ENCODE peak calls at places on chromosomes 6 and 20, in ten cellular contexts. One of them, this sample, is unnamed.

GRCh38 chr20:21353236-21353635 is 44.1 kb downstream of the NKX2-4 start:
- DNase-seq in uterus: no peak
- DNase-seq in upper lobe of left lung: no peak
- DNase-seq in brain microvascular endothelial cell: no peak
- DNase-seq in IMR-90: peak; percentile 78
- DNase-seq in foreskin fibroblast: no peak
- DNase-seq in cardiac fibroblast: peak; percentile 80
- DNase-seq in mucosa of descending colon: no peak
- DNase-seq in osteocyte: no peak
- DNase-seq in AG10803: peak; percentile 46
- DNase-seq in this sample: no peak

GRCh38 chr6:4294636-4295035 is 159.3 kb upstream of the ECI2 start:
- DNase-seq in uterus: no peak
- DNase-seq in upper lobe of left lung: peak; percentile 58
- DNase-seq in brain microvascular endothelial cell: no peak
- DNase-seq in IMR-90: no peak
- DNase-seq in foreskin fibroblast: no peak
- DNase-seq in cardiac fibroblast: no peak
- DNase-seq in mucosa of descending colon: no peak
- DNase-seq in osteocyte: peak; percentile 70
- DNase-seq in AG10803: no peak
- DNase-seq in this sample: no peak

GRCh38 chr6:158775832-158776231 is 43.3 kb downstream of the EZR start:
- DNase-seq in uterus: no peak
- DNase-seq in upper lobe of left lung: no peak
- DNase-seq in brain microvascular endothelial cell: no peak
- DNase-seq in IMR-90: no peak
- DNase-seq in foreskin fibroblast: no peak
- DNase-seq in cardiac fibroblast: no peak
- DNase-seq in mucosa of descending colon: peak; percentile 10
- DNase-seq in osteocyte: no peak
- DNase-seq in AG10803: no peak
- DNase-seq in this sample: no peak

GRCh38 chr20:17533396-17533795 is 2.2 kb upstream of the BFSP1 start:
- DNase-seq in uterus: no peak
- DNase-seq in upper lobe of left lung: no peak
- DNase-seq in brain microvascular endothelial cell: peak; percentile 45
- DNase-seq in IMR-90: peak; percentile 60
- DNase-seq in foreskin fibroblast: peak; percentile 38
- DNase-seq in cardiac fibroblast: peak; percentile 75
- DNase-seq in mucosa of descending colon: no peak
- DNase-seq in osteocyte: no peak
- DNase-seq in AG10803: peak; percentile 66
- DNase-seq in this sample: peak; percentile 71

GRCh38 chr6:34059914-34060313 is 86.0 kb downstream of the GRM4 start:
- DNase-seq in uterus: no peak
- DNase-seq in upper lobe of left lung: no peak
- DNase-seq in brain microvascular endothelial cell: no peak
- DNase-seq in IMR-90: no peak
- DNase-seq in foreskin fibroblast: no peak
- DNase-seq in cardiac fibroblast: no peak
- DNase-seq in mucosa of descending colon: no peak
- DNase-seq in osteocyte: no peak
- DNase-seq in AG10803: no peak
- DNase-seq in this sample: no peak

GRCh38 chr20:17969884-17970409 is 1.1 kb downstream of the MGME1 start:
- DNase-seq in uterus: no peak
- DNase-seq in upper lobe of left lung: no peak
- DNase-seq in brain microvascular endothelial cell: peak; percentile 61
- DNase-seq in IMR-90: peak; percentile 70
- DNase-seq in foreskin fibroblast: peak; percentile 70
- DNase-seq in cardiac fibroblast: peak; percentile 80
- DNase-seq in mucosa of descending colon: no peak
- DNase-seq in osteocyte: no peak
- DNase-seq in AG10803: peak; percentile 57
- DNase-seq in this sample: peak; percentile 51

GRCh38 chr6:70394518-70395300 is 18.6 kb upstream of the FAM135A start:
- DNase-seq in uterus: no peak
- DNase-seq in upper lobe of left lung: no peak
- DNase-seq in brain microvascular endothelial cell: no peak
- DNase-seq in IMR-90: no peak
- DNase-seq in foreskin fibroblast: no peak
- DNase-seq in cardiac fibroblast: no peak
- DNase-seq in mucosa of descending colon: no peak
- DNase-seq in osteocyte: no peak
- DNase-seq in AG10803: no peak
- DNase-seq in this sample: no peak

GRCh38 chr6:168120390-168121307 is 41.6 kb upstream of the FRMD1 start:
- DNase-seq in uterus: no peak
- DNase-seq in upper lobe of left lung: peak; percentile 56
- DNase-seq in brain microvascular endothelial cell: no peak
- DNase-seq in IMR-90: no peak
- DNase-seq in foreskin fibroblast: no peak
- DNase-seq in cardiac fibroblast: no peak
- DNase-seq in mucosa of descending colon: no peak
- DNase-seq in osteocyte: peak; percentile 74
- DNase-seq in AG10803: no peak
- DNase-seq in this sample: no peak

GRCh38 chr6:137373296-137373695 is 120.9 kb downstream of the OLIG3 start:
- DNase-seq in uterus: no peak
- DNase-seq in upper lobe of left lung: no peak
- DNase-seq in brain microvascular endothelial cell: no peak
- DNase-seq in IMR-90: no peak
- DNase-seq in foreskin fibroblast: no peak
- DNase-seq in cardiac fibroblast: no peak
- DNase-seq in mucosa of descending colon: no peak
- DNase-seq in osteocyte: no peak
- DNase-seq in AG10803: no peak
- DNase-seq in this sample: no peak

GRCh38 chr6:89347825-89348224 is 4.7 kb downstream of the UBE2J1 start:
- DNase-seq in uterus: no peak
- DNase-seq in upper lobe of left lung: no peak
- DNase-seq in brain microvascular endothelial cell: no peak
- DNase-seq in IMR-90: peak; percentile 16
- DNase-seq in foreskin fibroblast: no peak
- DNase-seq in cardiac fibroblast: peak; percentile 49
- DNase-seq in mucosa of descending colon: no peak
- DNase-seq in osteocyte: no peak
- DNase-seq in AG10803: no peak
- DNase-seq in this sample: no peak

GRCh38 chr6:129844118-129844891 is 16.8 kb downstream of the TMEM244 start:
- DNase-seq in uterus: no peak
- DNase-seq in upper lobe of left lung: no peak
- DNase-seq in brain microvascular endothelial cell: peak; percentile 27
- DNase-seq in IMR-90: peak; percentile 89
- DNase-seq in foreskin fibroblast: peak; percentile 76
- DNase-seq in cardiac fibroblast: peak; percentile 64
- DNase-seq in mucosa of descending colon: no peak
- DNase-seq in osteocyte: no peak
- DNase-seq in AG10803: peak; percentile 66
- DNase-seq in this sample: peak; percentile 72

GRCh38 chr6:116462516-116462915 is 1.3 kb downstream of the CALHM6 start:
- DNase-seq in uterus: no peak
- DNase-seq in upper lobe of left lung: no peak
- DNase-seq in brain microvascular endothelial cell: no peak
- DNase-seq in IMR-90: no peak
- DNase-seq in foreskin fibroblast: no peak
- DNase-seq in cardiac fibroblast: no peak
- DNase-seq in mucosa of descending colon: no peak
- DNase-seq in osteocyte: no peak
- DNase-seq in AG10803: no peak
- DNase-seq in this sample: no peak

GRCh38 chr6:162864901-162865300 is 137.1 kb downstream of the PACRG start:
- DNase-seq in uterus: no peak
- DNase-seq in upper lobe of left lung: no peak
- DNase-seq in brain microvascular endothelial cell: no peak
- DNase-seq in IMR-90: no peak
- DNase-seq in foreskin fibroblast: no peak
- DNase-seq in cardiac fibroblast: no peak
- DNase-seq in mucosa of descending colon: no peak
- DNase-seq in osteocyte: no peak
- DNase-seq in AG10803: peak; percentile 39
- DNase-seq in this sample: no peak

GRCh38 chr6:25250878-25251277 is 28.3 kb upstream of the CARMIL1 start:
- DNase-seq in uterus: no peak
- DNase-seq in upper lobe of left lung: no peak
- DNase-seq in brain microvascular endothelial cell: peak; percentile 33
- DNase-seq in IMR-90: peak; percentile 46
- DNase-seq in foreskin fibroblast: peak; percentile 34
- DNase-seq in cardiac fibroblast: peak; percentile 54
- DNase-seq in mucosa of descending colon: no peak
- DNase-seq in osteocyte: no peak
- DNase-seq in AG10803: peak; percentile 58
- DNase-seq in this sample: peak; percentile 81

DNA sequence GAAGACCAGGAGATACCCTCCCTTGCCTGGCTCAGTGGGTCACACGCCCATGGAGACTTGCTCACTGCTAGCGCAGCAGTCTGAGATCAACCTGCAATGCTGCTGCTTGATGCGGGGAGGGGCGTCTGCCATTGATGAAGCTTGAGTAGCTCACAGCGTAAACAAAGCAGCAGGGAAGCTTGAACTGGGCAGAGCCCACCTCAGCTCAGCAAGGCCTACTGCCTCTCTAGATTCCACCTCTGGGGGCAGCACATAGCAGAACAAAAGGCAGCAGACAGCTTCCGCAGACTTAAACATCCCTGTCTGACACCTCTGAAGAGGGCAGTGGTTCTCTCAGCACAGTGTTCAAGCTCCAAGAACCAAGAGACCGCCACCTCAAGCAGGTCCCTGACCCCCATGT is 271.3 kb downstream of the ESR1 start:
- DNase-seq in uterus: no peak
- DNase-seq in upper lobe of left lung: no peak
- DNase-seq in brain microvascular endothelial cell: no peak
- DNase-seq in IMR-90: no peak
- DNase-seq in foreskin fibroblast: no peak
- DNase-seq in cardiac fibroblast: no peak
- DNase-seq in mucosa of descending colon: no peak
- DNase-seq in osteocyte: no peak
- DNase-seq in AG10803: no peak
- DNase-seq in this sample: no peak
- TF ChIP-seq CTCF in uterus: no peak
- TF ChIP-seq CTCF in upper lobe of left lung: no peak
- TF ChIP-seq CTCF in brain microvascular endothelial cell: peak; percentile 23
- TF ChIP-seq CTCF in IMR-90: no peak
- TF ChIP-seq CTCF in foreskin fibroblast: no peak
- TF ChIP-seq CTCF in cardiac fibroblast: no peak
- TF ChIP-seq CTCF in mucosa of descending colon: no peak
- TF ChIP-seq CTCF in osteocyte: no peak
- TF ChIP-seq CTCF in AG10803: no peak
- TF ChIP-seq CTCF in this sample: no peak

DNA sequence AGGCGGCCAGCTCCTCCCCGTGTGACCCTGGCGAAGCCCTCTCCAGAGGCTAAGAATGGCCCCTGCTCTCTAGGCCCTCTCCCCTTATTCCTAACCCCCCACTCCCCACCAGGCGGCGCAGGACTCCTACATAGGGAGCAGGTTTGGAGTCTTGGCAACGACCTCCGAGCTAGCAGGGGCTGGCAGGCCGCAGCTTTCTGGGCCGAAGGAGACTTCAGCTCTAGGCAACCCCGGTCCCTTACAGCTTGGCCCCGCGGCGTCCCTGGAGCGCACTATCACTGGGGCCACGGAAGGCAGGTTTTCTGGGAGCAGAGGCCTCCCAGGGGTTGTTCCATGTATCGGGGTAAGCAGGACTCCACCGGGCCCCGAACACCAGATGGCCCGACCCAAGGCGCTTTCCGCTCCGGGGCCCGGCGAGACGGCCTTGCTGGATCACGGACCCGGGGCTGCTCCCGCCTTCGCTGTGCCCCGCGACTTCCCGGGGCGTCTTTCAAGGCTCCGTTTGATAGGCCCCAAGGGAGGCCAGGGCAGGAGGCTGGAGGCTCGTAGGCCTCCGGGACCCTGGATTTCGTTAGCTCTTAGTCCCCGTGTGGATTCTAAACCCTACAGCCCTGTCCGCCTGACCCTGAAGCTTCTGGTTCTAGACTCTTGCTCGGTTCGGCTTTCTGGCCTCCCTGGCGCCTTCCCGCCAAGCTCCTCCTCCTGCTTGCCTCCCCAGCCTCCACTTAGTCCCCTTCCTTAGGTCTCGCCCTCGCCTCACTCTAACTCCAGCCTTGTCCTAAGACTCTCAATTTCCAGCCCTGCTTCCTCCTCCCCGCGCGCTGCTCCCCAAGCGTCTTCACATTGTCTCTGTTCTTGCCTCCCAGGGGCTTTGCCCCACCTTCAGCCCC is 1.9 kb downstream of the SLC32A1 start:
- DNase-seq in uterus: peak; percentile 39
- DNase-seq in upper lobe of left lung: peak; percentile 75
- DNase-seq in brain microvascular endothelial cell: no peak
- DNase-seq in IMR-90: peak; percentile 11
- DNase-seq in foreskin fibroblast: no peak
- DNase-seq in cardiac fibroblast: no peak
- DNase-seq in mucosa of descending colon: peak; percentile 45
- DNase-seq in osteocyte: no peak
- DNase-seq in AG10803: peak; percentile 8
- DNase-seq in this sample: peak; percentile 43
- TF ChIP-seq CTCF in uterus: no peak
- TF ChIP-seq CTCF in upper lobe of left lung: no peak
- TF ChIP-seq CTCF in brain microvascular endothelial cell: peak; percentile 72
- TF ChIP-seq CTCF in IMR-90: peak; percentile 34
- TF ChIP-seq CTCF in foreskin fibroblast: peak; percentile 21
- TF ChIP-seq CTCF in cardiac fibroblast: peak; percentile 53
- TF ChIP-seq CTCF in mucosa of descending colon: no peak
- TF ChIP-seq CTCF in osteocyte: peak; percentile 32
- TF ChIP-seq CTCF in AG10803: peak; percentile 32
- TF ChIP-seq CTCF in this sample: peak; percentile 22

DNA sequence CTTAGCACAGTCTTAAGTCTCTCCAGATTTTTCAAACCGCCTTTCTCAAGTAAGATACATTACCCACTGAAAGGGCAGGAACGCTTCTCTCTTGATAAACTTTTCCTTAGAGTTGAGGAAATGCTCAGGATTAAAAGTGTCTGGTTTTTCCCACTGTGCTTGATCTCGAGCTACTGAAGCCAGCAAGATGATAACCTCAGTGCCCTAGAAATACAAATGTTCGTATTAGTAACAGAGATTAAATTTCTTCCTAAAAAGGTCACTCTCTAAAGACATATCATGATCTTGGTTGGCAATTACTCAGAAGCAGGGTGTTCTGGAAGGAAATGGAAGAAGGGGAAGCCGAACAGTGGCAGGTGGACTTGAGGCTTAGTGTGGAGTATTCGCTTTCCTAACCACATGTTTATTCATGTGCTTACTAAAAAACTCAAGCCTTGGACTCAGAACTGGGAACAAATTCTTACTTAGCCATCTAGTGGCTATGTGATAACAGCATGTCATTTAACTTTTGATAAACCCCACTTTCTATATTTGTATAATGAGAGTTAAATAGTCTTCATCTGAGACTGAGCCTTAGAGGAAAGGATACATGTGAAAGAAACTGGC is 20.1 kb downstream of the C6orf141 start:
- DNase-seq in uterus: no peak
- DNase-seq in upper lobe of left lung: no peak
- DNase-seq in brain microvascular endothelial cell: no peak
- DNase-seq in IMR-90: peak; percentile 1
- DNase-seq in foreskin fibroblast: peak; percentile 13
- DNase-seq in cardiac fibroblast: peak; percentile 27
- DNase-seq in mucosa of descending colon: no peak
- DNase-seq in osteocyte: no peak
- DNase-seq in AG10803: no peak
- DNase-seq in this sample: peak; percentile 30
- TF ChIP-seq CTCF in uterus: no peak
- TF ChIP-seq CTCF in upper lobe of left lung: no peak
- TF ChIP-seq CTCF in brain microvascular endothelial cell: no peak
- TF ChIP-seq CTCF in IMR-90: peak; percentile 2
- TF ChIP-seq CTCF in foreskin fibroblast: no peak
- TF ChIP-seq CTCF in cardiac fibroblast: peak; percentile 14
- TF ChIP-seq CTCF in mucosa of descending colon: no peak
- TF ChIP-seq CTCF in osteocyte: no peak
- TF ChIP-seq CTCF in AG10803: peak; percentile 10
- TF ChIP-seq CTCF in this sample: peak; percentile 15

GRCh38 chr6:147585256-147585655 is 76.8 kb downstream of the SAMD5 start:
- DNase-seq in uterus: no peak
- DNase-seq in upper lobe of left lung: no peak
- DNase-seq in brain microvascular endothelial cell: no peak
- DNase-seq in IMR-90: no peak
- DNase-seq in foreskin fibroblast: no peak
- DNase-seq in cardiac fibroblast: no peak
- DNase-seq in mucosa of descending colon: no peak
- DNase-seq in osteocyte: no peak
- DNase-seq in AG10803: no peak
- DNase-seq in this sample: no peak
- TF ChIP-seq CTCF in uterus: no peak
- TF ChIP-seq CTCF in upper lobe of left lung: no peak
- TF ChIP-seq CTCF in brain microvascular endothelial cell: no peak
- TF ChIP-seq CTCF in IMR-90: no peak
- TF ChIP-seq CTCF in foreskin fibroblast: no peak
- TF ChIP-seq CTCF in cardiac fibroblast: no peak
- TF ChIP-seq CTCF in mucosa of descending colon: no peak
- TF ChIP-seq CTCF in osteocyte: no peak
- TF ChIP-seq CTCF in AG10803: no peak
- TF ChIP-seq CTCF in this sample: no peak

This sample was measured in MCF 10A.